ENCODE peak calls at places on chromosomes 2 and 18, in seven cellular contexts. F is body of pancreas; C is naive thymus-derived CD4-positive, alpha-beta T cell; O is CD8-positive, alpha-beta memory T cell; L is mammary epithelial cell; Q is neuronal stem cell; E is esophagus squamous epithelium. Y is an unnamed sample. For H3K36me3, the result is how much of the 10 kb centered on the place peaks cover.

GRCh38 chr2:232770207-232770606 is 6.2 kb downstream of the KCNJ13 start:
- DNase-seq in L (no peak), C (no peak), O (no peak), Q (no peak), F (no peak), E (no peak), Y (no peak)

GRCh38 chr2:46695283-46695682 is 215.9 kb downstream of the TMEM247 start:
- DNase-seq in O (no peak), Q (no peak), F (peak), L (peak), C (no peak), E (no peak), Y (peak)

GRCh38 chr2:49403722-49404507 is 249.6 kb upstream of the FSHR start:
- DNase-seq in C (no peak), L (no peak), F (no peak), Q (no peak), O (no peak), E (no peak), Y (no peak)

GRCh38 chr2:1751768-1752725 is 7.7 kb upstream of the PXDN start:
- DNase-seq in O (no peak), C (no peak), Q (no peak), F (no peak), L (no peak), E (no peak), Y (no peak)

GRCh38 chr2:169767243-169767888 is 31.3 kb upstream of the SSB start:
- DNase-seq in E (no peak), O (peak), F (peak), C (peak), L (peak), Q (peak), Y (peak)

GRCh38 chr2:225894240-225894980 is 494.9 kb downstream of the NYAP2 start:
- DNase-seq in E (no peak), Q (no peak), L (peak), O (no peak), F (no peak), C (no peak), Y (no peak)

GRCh38 chr18:10518595-10519273 is 7.1 kb upstream of the NAPG start:
- DNase-seq in O (no peak), E (no peak), Q (no peak), C (no peak), F (peak), L (no peak), Y (no peak)

GRCh38 chr2:37232131-37232933 is 874 bp downstream of the NDUFAF7 start:
- DNase-seq in F (no peak), C (no peak), O (no peak), E (no peak), L (peak), Q (no peak), Y (no peak)

GRCh38 chr2:150156415-150156814 is 331.1 kb downstream of the RND3 start:
- DNase-seq in L (no peak), O (no peak), F (no peak), Q (no peak), E (no peak), C (no peak), Y (no peak)

GRCh38 chr2:98822301-98823164 is 91.6 kb upstream of the MGAT4A start:
- DNase-seq in E (no peak), F (peak), L (no peak), C (peak), O (peak), Q (peak), Y (no peak)
- H3K4me3 ChIP-seq in E (peak), F (no peak), L (peak), C (peak), O (no peak), Q (peak), Y (no peak)

GRCh38 chr2:202769201-202769600 is 102.4 kb downstream of the ICA1L start:
- DNase-seq in Q (no peak), F (no peak), C (no peak), E (no peak), L (no peak), O (no peak), Y (no peak)
- H3K36me3 ChIP-seq in Q (under half), F (under half), C (under half), E (half or more), L (under half), O (under half), Y (under half)

DNA sequence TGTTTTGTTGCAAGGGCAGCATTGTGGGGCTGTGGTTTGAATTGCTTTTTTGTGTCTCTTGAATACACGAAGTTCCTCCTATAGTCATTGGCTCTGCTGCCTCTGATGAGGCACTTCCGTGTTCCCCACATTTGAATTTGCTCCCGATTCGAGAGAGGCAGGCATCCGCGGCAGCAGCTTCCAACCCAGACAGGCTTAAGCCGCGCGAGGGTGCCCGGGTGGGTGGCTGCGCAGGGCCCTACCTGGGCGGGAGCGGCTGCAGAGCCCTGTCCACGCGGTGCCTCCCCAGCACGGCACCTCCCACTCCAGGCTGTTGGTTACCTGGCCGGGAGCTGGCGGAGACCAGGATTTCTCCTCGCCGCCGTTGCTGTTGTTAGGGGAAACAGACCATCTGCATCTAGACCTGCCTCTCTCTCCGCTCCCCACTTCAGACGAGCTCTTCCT is 151.3 kb downstream of the NEDD4L start:
- DNase-seq in Q (no peak), E (no peak), O (no peak), F (peak), C (peak), L (peak), Y (no peak)
- H3K4me3 ChIP-seq in Q (no peak), E (peak), O (peak), F (no peak), C (peak), L (peak), Y (no peak)

GRCh38 chr2:241177935-241178334 is 10.5 kb upstream of the ANO7 start:
- DNase-seq in C (no peak), F (no peak), L (no peak), Q (no peak), O (no peak), E (no peak), Y (no peak)
- H3K36me3 ChIP-seq in C (under half), F (under half), L (under half), Q (under half), O (under half), E (half or more), Y (under half)

GRCh38 chr2:111154758-111155157 is 34.0 kb downstream of the BCL2L11 start:
- DNase-seq in Q (no peak), F (no peak), O (no peak), L (no peak), C (no peak), E (no peak), Y (no peak)

GRCh38 chr2:111157798-111158197 is 37.1 kb downstream of the BCL2L11 start:
- DNase-seq in E (no peak), Q (no peak), L (no peak), O (no peak), F (no peak), C (no peak), Y (no peak)

GRCh38 chr2:111157071-111157661 is 36.5 kb downstream of the BCL2L11 start:
- DNase-seq in L (no peak), O (no peak), Q (no peak), F (no peak), C (peak), E (no peak), Y (no peak)

GRCh38 chr2:111155610-111156009 is 34.9 kb downstream of the BCL2L11 start:
- DNase-seq in O (no peak), C (no peak), L (peak), Q (no peak), F (no peak), E (no peak), Y (no peak)

GRCh38 chr2:111156529-111156928 is 35.8 kb downstream of the BCL2L11 start:
- DNase-seq in O (no peak), C (no peak), F (no peak), L (no peak), Q (no peak), E (no peak), Y (no peak)
- H3K4me3 ChIP-seq in O (no peak), C (no peak), F (no peak), L (no peak), Q (no peak), E (no peak), Y (no peak)

DNA sequence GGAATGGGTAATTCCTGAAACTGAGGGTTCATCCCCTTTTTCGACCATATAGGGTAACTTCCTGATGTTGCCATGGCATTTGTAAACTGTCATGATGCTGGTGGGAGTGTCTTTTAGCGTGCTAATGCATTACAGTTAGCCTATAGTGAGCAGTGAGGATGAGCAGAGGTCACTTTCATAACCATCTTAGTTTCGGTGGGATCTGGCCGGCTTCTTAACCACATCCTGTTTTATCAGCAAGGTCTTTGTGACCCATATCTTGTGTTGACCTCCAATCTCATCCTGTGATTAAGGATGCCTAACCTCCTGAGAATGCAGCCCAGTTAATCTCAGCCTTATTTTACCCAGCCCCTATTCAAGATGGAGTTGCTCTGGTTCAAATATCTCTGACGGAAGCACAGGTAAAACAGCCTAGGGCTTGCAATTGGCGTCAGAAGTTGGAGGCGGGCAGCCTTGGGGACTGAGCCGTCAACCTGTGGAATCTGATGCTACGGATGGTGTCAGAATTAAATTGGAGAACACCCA is 19.5 kb downstream of the RALBP1 start:
- DNase-seq in O (no peak), L (no peak), Q (no peak), E (no peak), F (no peak), C (no peak), Y (no peak)
- H3K36me3 ChIP-seq in O (under half), L (under half), Q (under half), E (under half), F (under half), C (under half), Y (under half)

GRCh38 chr2:157839162-157839801 is 36.8 kb downstream of the ACVR1 start:
- DNase-seq in E (no peak), L (no peak), C (no peak), O (no peak), Q (peak), F (no peak), Y (peak)

GRCh38 chr2:157837851-157838441 is 38.2 kb downstream of the ACVR1 start:
- DNase-seq in Q (no peak), E (no peak), F (peak), L (peak), C (no peak), O (no peak), Y (peak)

GRCh38 chr2:157839822-157840221 is 36.3 kb downstream of the ACVR1 start:
- DNase-seq in C (no peak), L (no peak), E (no peak), Q (peak), O (no peak), F (no peak), Y (no peak)

GRCh38 chr2:157840568-157841156 is 35.5 kb downstream of the ACVR1 start:
- DNase-seq in L (no peak), F (peak), Q (no peak), C (no peak), E (no peak), O (no peak), Y (no peak)

GRCh38 chr2:157838442-157839161 is 37.5 kb downstream of the ACVR1 start:
- DNase-seq in O (no peak), L (peak), Q (peak), C (no peak), F (peak), E (no peak), Y (peak)
- H3K4me3 ChIP-seq in O (no peak), L (no peak), Q (no peak), C (no peak), F (no peak), E (no peak), Y (no peak)

Y was measured in MG63.